ENCODE peak calls at places on chromosomes 4 and X, in four cellular contexts. Q is HCT116, S is upper lobe of left lung, G is GM23338. H is an unnamed sample.
A peak's percentile ranks its signal among the peaks of the same experiment; 100 is the strongest.

GRCh38 chr4:186651624-186652023 is 72.0 kb downstream of the FAT1 start:
- ATAC-seq in Q (peak; percentile 23), S (no peak), G (peak; percentile 40), H (peak; percentile 88)

GRCh38 chrX:107729558-107730297 is 45.9 kb downstream of the TSC22D3 start:
- ATAC-seq in Q (no peak), S (no peak), G (peak; percentile 64), H (peak; percentile 35)

GRCh38 chr4:185758807-185759206 is 53.2 kb downstream of the SORBS2 start:
- ATAC-seq in Q (no peak), S (no peak), G (no peak), H (no peak)

GRCh38 chr4:52051213-52051614 is at the start of gene SPATA18:
- ATAC-seq in Q (peak; percentile 66), S (no peak), G (peak; percentile 61), H (peak; percentile 63)

GRCh38 chrX:40099046-40099968 is 1.5 kb upstream of the BCOR start:
- ATAC-seq in Q (peak; percentile 36), S (no peak), G (peak; percentile 8), H (no peak)

GRCh38 chr4:77399831-77400230 is 205.8 kb upstream of the CXCL13 start:
- ATAC-seq in Q (no peak), S (no peak), G (peak; percentile 56), H (no peak)

GRCh38 chr4:3765271-3766206 is 646 bp upstream of the ADRA2C start:
- ATAC-seq in Q (peak; percentile 85), S (no peak), G (peak; percentile 69), H (peak; percentile 57)

GRCh38 chr4:122356317-122356818 is 22.4 kb upstream of the ADAD1 start:
- ATAC-seq in Q (no peak), S (no peak), G (no peak), H (no peak)

GRCh38 chr4:26899991-26900390 is 39.4 kb downstream of the STIM2 start:
- ATAC-seq in Q (no peak), S (no peak), G (no peak), H (no peak)

GRCh38 chrX:72396117-72396516 is 90.4 kb upstream of the CITED1 start:
- ATAC-seq in Q (no peak), S (no peak), G (no peak), H (no peak)

GRCh38 chrX:45862801-45863200 is 662.1 kb upstream of the DIPK2B start:
- ATAC-seq in Q (no peak), S (no peak), G (peak; percentile 70), H (no peak)

GRCh38 chr4:162485486-162485885 is 321.7 kb upstream of the FSTL5 start:
- ATAC-seq in Q (no peak), S (no peak), G (no peak), H (no peak)

GRCh38 chrX:41580423-41581064 is 108.2 kb upstream of the GPR34 start:
- ATAC-seq in Q (no peak), S (no peak), G (no peak), H (no peak)

GRCh38 chr4:143587703-143588102 is 74.2 kb downstream of the SMARCA5 start:
- ATAC-seq in Q (peak; percentile 79), S (no peak), G (no peak), H (no peak)

GRCh38 chr4:78624048-78624447 is 72.5 kb downstream of the ANXA3 start:
- ATAC-seq in Q (no peak), S (no peak), G (no peak), H (no peak)

GRCh38 chr4:118758293-118758692 is 73.1 kb downstream of the METTL14 start:
- ATAC-seq in Q (no peak), S (no peak), G (no peak), H (peak; percentile 54)
- H3K4me3 ChIP-seq in Q (no peak overlapping the region), S (no peak overlapping the region), G (no peak overlapping the region), H (no peak overlapping the region)

GRCh38 chr4:1989533-1990347 is 19.0 kb downstream of the NELFA start:
- ATAC-seq in Q (no peak), S (no peak), G (no peak), H (no peak)

GRCh38 chr4:1991596-1992434 is 17.0 kb downstream of the NELFA start:
- ATAC-seq in Q (peak; percentile 35), S (no peak), G (peak; percentile 11), H (no peak)

GRCh38 chr4:1991087-1991486 is 17.7 kb downstream of the NELFA start:
- ATAC-seq in Q (no peak), S (no peak), G (no peak), H (no peak)

GRCh38 chr4:1990676-1991075 is 18.1 kb downstream of the NELFA start:
- ATAC-seq in Q (no peak), S (no peak), G (no peak), H (no peak)

DNA sequence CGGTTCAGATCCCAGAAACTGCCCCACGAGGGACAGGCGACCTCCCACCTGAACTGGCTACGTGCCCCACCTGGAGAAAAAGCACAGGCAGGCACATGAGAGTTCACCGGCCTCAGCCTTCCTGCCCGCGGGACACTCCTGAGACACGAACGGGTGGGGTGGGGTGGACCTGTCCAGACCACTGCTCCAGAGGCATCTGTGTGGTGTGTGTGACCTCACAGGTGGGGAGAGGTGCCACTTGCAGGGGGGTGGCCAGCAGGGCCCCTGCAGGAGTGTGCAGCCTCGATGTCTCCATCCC is 18.5 kb downstream of the NELFA start:
- ATAC-seq in Q (no peak), S (no peak), G (no peak), H (no peak)
- H3K36me3 ChIP-seq in Q (peaks cover 20% of the 10 kb centered on the region), S (peaks cover 49% of the 10 kb centered on the region), G (no peaks in the 10 kb centered on the region), H (peaks cover 75% of the 10 kb centered on the region)

GRCh38 chrX:1417921-1418875 is 26.3 kb upstream of the SLC25A6 start:
- ATAC-seq in Q (peak; percentile 25), S (no peak), G (no peak), H (no peak)
- TF ChIP-seq POLR2AphosphoS5 in Q (no peak), S (no peak), G (no peak), H (no peak)

DNA sequence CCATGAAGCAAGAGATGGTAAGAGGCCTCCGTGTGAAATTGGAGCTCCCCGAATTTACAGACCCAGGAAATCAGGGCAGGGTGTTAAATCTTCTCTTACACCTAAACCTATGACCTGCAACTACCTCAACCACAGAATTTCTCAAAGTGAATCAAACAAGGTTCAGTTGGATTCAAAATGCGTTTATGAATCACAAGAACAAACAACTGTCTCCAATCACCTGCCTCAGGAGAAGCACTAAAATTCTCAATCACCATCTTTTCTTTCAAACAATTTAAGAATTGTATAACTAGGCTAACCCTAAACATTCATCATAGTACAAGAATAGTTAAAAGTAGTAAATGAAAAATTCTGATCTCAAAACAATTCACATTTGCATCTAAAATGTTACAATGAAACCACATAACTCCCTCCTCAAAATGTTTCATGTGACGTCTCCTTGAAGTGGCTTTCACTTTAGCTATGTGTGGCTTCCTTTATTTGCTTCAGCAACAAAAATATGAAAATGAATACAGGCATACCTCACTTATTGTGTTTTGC is 19.2 kb downstream of the PPP3CA start:
- ATAC-seq in Q (no peak), S (no peak), G (no peak), H (no peak)
- H3K4me3 ChIP-seq in Q (no peak overlapping the region), S (no peak overlapping the region), G (no peak overlapping the region), H (no peak overlapping the region)

GRCh38 chrX:19539665-19540064 is 24.4 kb upstream of the MAP3K15 start:
- ATAC-seq in Q (no peak), S (no peak), G (no peak), H (no peak)
- H3K36me3 ChIP-seq in Q (no peaks in the 10 kb centered on the region), S (no peaks in the 10 kb centered on the region), G (no peaks in the 10 kb centered on the region), H (no peaks in the 10 kb centered on the region)

GRCh38 chr4:72993876-72994275 is 75.6 kb downstream of the COX18 start:
- ATAC-seq in Q (no peak), S (no peak), G (no peak), H (no peak)

GRCh38 chr4:72997409-72997808 is 72.1 kb downstream of the COX18 start:
- ATAC-seq in Q (peak; percentile 47), S (no peak), G (no peak), H (no peak)

GRCh38 chr4:72987741-72988729 is 81.5 kb downstream of the COX18 start:
- ATAC-seq in Q (no peak), S (no peak), G (no peak), H (no peak)

GRCh38 chr4:72991889-72992288 is 77.6 kb downstream of the COX18 start:
- ATAC-seq in Q (no peak), S (no peak), G (no peak), H (no peak)
- TF ChIP-seq POLR2AphosphoS5 in Q (no peak), S (no peak), G (no peak), H (no peak)

GRCh38 chr4:140154572-140154891 is 548 bp upstream of the MAML3 start:
- ATAC-seq in Q (no peak), S (no peak), G (no peak), H (no peak)
- H3K4me3 ChIP-seq in Q (peak overlapping the region; percentile 80), S (peak overlapping the region; percentile 76), G (peak overlapping the region; percentile 97), H (peak overlapping the region; percentile 86)

GRCh38 chr4:56941403-56941802 is 33.7 kb downstream of the REST start:
- ATAC-seq in Q (no peak), S (no peak), G (no peak), H (no peak)

GRCh38 chr4:56940403-56940802 is 32.7 kb downstream of the REST start:
- ATAC-seq in Q (no peak), S (no peak), G (no peak), H (no peak)

GRCh38 chr4:56931924-56932323 is 24.2 kb downstream of the REST start:
- ATAC-seq in Q (no peak), S (no peak), G (no peak), H (no peak)

GRCh38 chr4:56937262-56937661 is 29.6 kb downstream of the REST start:
- ATAC-seq in Q (peak; percentile 68), S (no peak), G (no peak), H (no peak)
- H3K36me3 ChIP-seq in Q (peaks cover 7% of the 10 kb centered on the region), S (no peaks in the 10 kb centered on the region), G (no peaks in the 10 kb centered on the region), H (no peaks in the 10 kb centered on the region)

GRCh38 chrX:48761674-48762471 is at the start of gene GLOD5:
- ATAC-seq in Q (peak; percentile 98), S (peak; percentile 91), G (peak; percentile 100), H (no peak)
- TF ChIP-seq POLR2AphosphoS5 in Q (no peak), S (no peak), G (no peak), H (no peak)